ENCODE peak calls at places on chromosome 12, in four cellular contexts. Q, R, Y and P are unnamed samples.

GRCh38 chr12:6613776-6614512 is 6.8 kb upstream of the CHD4 start:
- DNase-seq in Q (peak; percentile 81), R (no peak), Y (peak; percentile 96), P (peak; percentile 99)

GRCh38 chr12:114447274-114447716 is 41.4 kb upstream of the TBX5 start:
- DNase-seq in Q (no peak), R (no peak), Y (no peak), P (no peak)

GRCh38 chr12:112172556-112173324 is 47.4 kb downstream of the TRAFD1 start:
- DNase-seq in Q (no peak), R (no peak), Y (no peak), P (no peak)

GRCh38 chr12:130212384-130212783 is 50.1 kb downstream of the FZD10 start:
- DNase-seq in Q (no peak), R (no peak), Y (no peak), P (no peak)

GRCh38 chr12:11650697-11651281 is 1.3 kb downstream of the ETV6 start:
- DNase-seq in Q (no peak), R (no peak), Y (peak; percentile 37), P (peak; percentile 46)

GRCh38 chr12:126944684-126945083 is 1322.3 kb upstream of the TMEM132C start:
- DNase-seq in Q (no peak), R (no peak), Y (no peak), P (no peak)

GRCh38 chr12:8987163-8987562 is 2.2 kb upstream of the KLRG1 start:
- DNase-seq in Q (no peak), R (no peak), Y (no peak), P (no peak)

GRCh38 chr12:110002691-110003515 is 3.7 kb downstream of the ANKRD13A start:
- DNase-seq in Q (peak; percentile 67), R (no peak), Y (peak; percentile 69), P (peak; percentile 49)

GRCh38 chr12:110906985-110907384 is 13.4 kb downstream of the MYL2 start:
- DNase-seq in Q (no peak), R (no peak), Y (peak; percentile 15), P (no peak)

GRCh38 chr12:27561535-27562350 is 37.7 kb downstream of the PPFIBP1 start:
- DNase-seq in Q (no peak), R (no peak), Y (peak; percentile 52), P (no peak)

GRCh38 chr12:69822205-69822860 is 2.7 kb upstream of the MYRFL start:
- DNase-seq in Q (no peak), R (no peak), Y (no peak), P (no peak)

GRCh38 chr12:40559865-40560264 is 132.4 kb upstream of the CNTN1 start:
- DNase-seq in Q (no peak), R (no peak), Y (no peak), P (no peak)

GRCh38 chr12:19719650-19720049 is 280.4 kb downstream of the AEBP2 start:
- DNase-seq in Q (no peak), R (no peak), Y (no peak), P (no peak)

GRCh38 chr12:79515526-79515935 is 175.2 kb downstream of the PAWR start:
- DNase-seq in Q (no peak), R (no peak), Y (peak; percentile 31), P (no peak)

GRCh38 chr12:26416550-26416949 is 221.2 kb downstream of the SSPN start:
- DNase-seq in Q (no peak), R (no peak), Y (no peak), P (no peak)

GRCh38 chr12:32891956-32892355 is 4.6 kb downstream of the PKP2 start:
- DNase-seq in Q (no peak), R (no peak), Y (peak; percentile 4), P (no peak)

GRCh38 chr12:117100851-117101673 is 1.8 kb upstream of the TESC start:
- DNase-seq in Q (no peak), R (no peak), Y (no peak), P (no peak)

GRCh38 chr12:118033902-118034301 is 17.4 kb downstream of the RFC5 start:
- DNase-seq in Q (no peak), R (no peak), Y (peak; percentile 94), P (peak; percentile 44)

GRCh38 chr12:64611430-64612286 is 1.4 kb downstream of the RASSF3 start:
- DNase-seq in Q (no peak), R (no peak), Y (peak; percentile 44), P (peak; percentile 28)

GRCh38 chr12:47881826-47882427 is 22.9 kb downstream of the VDR start:
- DNase-seq in Q (peak; percentile 81), R (no peak), Y (peak; percentile 99), P (peak; percentile 99)

DNA sequence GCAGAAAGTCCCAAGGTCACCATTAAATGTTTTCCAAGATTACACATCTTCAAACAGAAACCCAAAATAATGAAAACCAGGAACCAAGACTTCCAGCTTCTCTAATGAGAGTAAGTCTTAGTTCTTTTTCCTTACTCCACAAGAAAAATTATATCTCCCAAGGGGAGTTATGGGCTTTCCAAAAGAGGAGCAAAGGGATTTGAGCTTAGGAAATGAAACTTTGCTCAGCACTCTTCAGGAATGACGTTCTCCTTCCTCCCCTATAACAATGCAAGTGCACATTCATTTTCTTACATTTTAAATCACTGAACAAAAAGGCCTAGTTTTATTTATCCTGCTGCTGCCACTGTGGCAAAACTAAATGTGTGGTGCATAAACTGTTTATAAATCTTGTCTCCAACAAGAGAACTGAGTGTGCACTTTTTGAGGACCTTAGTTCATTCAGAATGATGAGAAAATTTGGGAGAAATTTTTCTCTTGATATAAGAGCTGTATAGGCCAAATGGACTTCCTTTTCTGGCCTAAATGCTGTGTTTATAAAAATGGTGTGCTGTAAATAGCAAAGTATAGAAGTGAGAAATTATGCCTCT is 148.4 kb upstream of the PLEKHG7 start:
- DNase-seq in Q (no peak), R (no peak), Y (no peak), P (peak; percentile 44)
- H3K4me3 ChIP-seq in Q (no peak overlapping the region), R (no peak overlapping the region), Y (no peak overlapping the region), P (no peak overlapping the region)

GRCh38 chr12:74066476-74066875 is 471.2 kb upstream of the ATXN7L3B start:
- DNase-seq in Q (no peak), R (no peak), Y (no peak), P (no peak)
- H3K4me3 ChIP-seq in Q (no peak overlapping the region), R (no peak overlapping the region), Y (no peak overlapping the region), P (no peak overlapping the region)

GRCh38 chr12:54414191-54414525 is 4.9 kb downstream of the ITGA5 start:
- DNase-seq in Q (no peak), R (no peak), Y (no peak), P (no peak)
- H3K4me3 ChIP-seq in Q (no peak overlapping the region), R (no peak overlapping the region), Y (no peak overlapping the region), P (peak overlapping the region; percentile 22)

GRCh38 chr12:50597200-50598195 is 92.7 kb downstream of the DIP2B start:
- DNase-seq in Q (no peak), R (peak; percentile 83), Y (peak; percentile 71), P (peak; percentile 87)
- H3K4me3 ChIP-seq in Q (no peak overlapping the region), R (peak overlapping the region; percentile 38), Y (peak overlapping the region; percentile 8), P (no peak overlapping the region)

DNA sequence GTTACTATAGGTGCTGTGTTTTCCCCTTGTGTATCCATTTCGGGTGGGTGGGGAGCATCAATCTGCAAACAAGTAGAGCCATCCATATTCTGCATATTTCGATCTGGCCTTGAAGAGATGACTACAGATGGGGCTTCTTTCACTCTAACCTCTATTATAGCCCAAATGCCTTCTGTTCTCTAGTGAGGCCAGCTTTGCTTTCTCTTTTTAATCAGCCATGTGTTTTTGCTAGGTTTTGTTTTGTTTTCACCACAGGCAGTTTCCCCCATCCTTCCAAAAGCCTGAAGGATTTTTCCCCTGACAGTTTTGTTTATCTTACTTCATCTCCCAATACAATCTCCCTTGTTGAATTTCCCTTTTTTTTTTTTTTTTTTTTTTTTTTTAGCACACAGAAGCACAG is 224.1 kb downstream of the BTG1 start:
- DNase-seq in Q (no peak), R (no peak), Y (peak; percentile 4), P (no peak)
- H3K4me3 ChIP-seq in Q (no peak overlapping the region), R (no peak overlapping the region), Y (no peak overlapping the region), P (no peak overlapping the region)

GRCh38 chr12:16833376-16833775 is 227.4 kb upstream of the LMO3 start:
- DNase-seq in Q (no peak), R (no peak), Y (no peak), P (no peak)

DNA sequence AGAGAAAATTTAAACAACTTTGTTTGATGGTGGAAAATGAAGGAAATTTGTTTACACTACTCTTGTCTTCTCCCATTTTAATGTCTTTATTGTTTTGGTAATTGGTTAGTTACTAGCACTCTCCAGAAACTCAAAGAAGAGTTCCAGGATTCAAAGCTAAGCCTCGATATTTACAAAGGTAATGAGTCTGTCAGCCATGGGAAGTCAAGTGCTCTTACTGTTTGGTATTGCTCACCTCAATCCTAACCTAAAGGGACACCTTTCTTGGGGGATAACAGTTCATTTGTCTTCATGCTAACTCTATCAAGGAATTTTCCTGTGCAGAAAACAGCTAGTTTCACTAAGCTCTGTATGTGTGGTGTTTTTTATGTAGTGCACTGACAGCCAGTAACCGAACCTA is 222.9 kb upstream of the LMO3 start:
- DNase-seq in Q (no peak), R (no peak), Y (no peak), P (no peak)
- H3K4me3 ChIP-seq in Q (no peak overlapping the region), R (no peak overlapping the region), Y (no peak overlapping the region), P (no peak overlapping the region)

GRCh38 chr12:106123551-106123991 is 15.2 kb downstream of the NUAK1 start:
- DNase-seq in Q (no peak), R (no peak), Y (peak; percentile 92), P (no peak)
- H3K4me3 ChIP-seq in Q (no peak overlapping the region), R (peak overlapping the region; percentile 30), Y (peak overlapping the region; percentile 21), P (no peak overlapping the region)

GRCh38 chr12:65881965-65882413 is 57.7 kb downstream of the HMGA2 start:
- DNase-seq in Q (no peak), R (no peak), Y (peak; percentile 80), P (peak; percentile 70)
- H3K4me3 ChIP-seq in Q (no peak overlapping the region), R (no peak overlapping the region), Y (peak overlapping the region; percentile 60), P (peak overlapping the region; percentile 26)

DNA sequence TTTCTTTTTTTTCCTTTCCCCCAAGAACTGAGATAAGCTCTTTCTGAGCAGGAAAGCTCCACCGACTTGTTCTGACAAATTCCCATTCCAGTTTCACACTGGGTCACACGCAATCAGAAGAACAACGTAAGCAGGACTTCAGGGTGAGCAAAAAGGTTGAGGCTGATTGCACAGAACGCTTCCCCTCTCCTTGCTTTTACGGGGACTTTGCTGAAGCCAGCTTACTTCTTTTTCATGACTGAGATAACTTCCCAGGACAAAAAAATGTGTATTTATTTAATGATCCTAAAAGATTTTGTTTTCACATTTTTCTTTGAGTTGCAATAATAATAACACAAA is 153.2 kb downstream of the PHLDA1 start:
- DNase-seq in Q (no peak), R (no peak), Y (peak; percentile 47), P (peak; percentile 77)
- H3K4me3 ChIP-seq in Q (no peak overlapping the region), R (peak overlapping the region; percentile 21), Y (no peak overlapping the region), P (no peak overlapping the region)